ENCODE peak calls at places on chromosomes 13 and 19, in ten cellular contexts. One of them, this sample, is unnamed.

GRCh38 chr19:33731886-33732285 is 64.8 kb upstream of the KCTD15 start:
- DNase-seq in K562: no peak
- DNase-seq in stomach: no peak
- DNase-seq in prostate gland: no peak
- DNase-seq in breast epithelium: no peak
- DNase-seq in GM12892: no peak
- DNase-seq in spleen: peak
- DNase-seq in H1: no peak
- DNase-seq in HCT116: no peak
- DNase-seq in upper lobe of left lung: no peak
- DNase-seq in this sample: no peak

GRCh38 chr19:38388310-38389100 is at the start of gene SPRED3:
- DNase-seq in stomach: peak
- DNase-seq in HCT116: no peak
- DNase-seq in prostate gland: peak
- DNase-seq in K562: peak
- DNase-seq in GM12892: no peak
- DNase-seq in H1: no peak
- DNase-seq in breast epithelium: peak
- DNase-seq in spleen: no peak
- DNase-seq in upper lobe of left lung: peak
- DNase-seq in this sample: no peak

GRCh38 chr13:95153647-95154405 is 147.4 kb downstream of the ABCC4 start:
- DNase-seq in stomach: no peak
- DNase-seq in upper lobe of left lung: no peak
- DNase-seq in H1: peak
- DNase-seq in GM12892: no peak
- DNase-seq in K562: no peak
- DNase-seq in spleen: no peak
- DNase-seq in prostate gland: no peak
- DNase-seq in breast epithelium: no peak
- DNase-seq in HCT116: no peak
- DNase-seq in this sample: no peak

GRCh38 chr19:4866595-4867424 is 657 bp downstream of the PLIN3 start:
- DNase-seq in HCT116: no peak
- DNase-seq in K562: peak
- DNase-seq in prostate gland: peak
- DNase-seq in GM12892: peak
- DNase-seq in spleen: peak
- DNase-seq in breast epithelium: peak
- DNase-seq in H1: no peak
- DNase-seq in upper lobe of left lung: peak
- DNase-seq in stomach: peak
- DNase-seq in this sample: peak

GRCh38 chr19:55493052-55493649 is 4.9 kb downstream of the SSC5D start:
- DNase-seq in upper lobe of left lung: no peak
- DNase-seq in GM12892: no peak
- DNase-seq in HCT116: no peak
- DNase-seq in K562: no peak
- DNase-seq in breast epithelium: no peak
- DNase-seq in prostate gland: no peak
- DNase-seq in H1: no peak
- DNase-seq in stomach: no peak
- DNase-seq in spleen: no peak
- DNase-seq in this sample: no peak

GRCh38 chr13:65881561-65882155 is 1348.5 kb downstream of the PCDH9 start:
- DNase-seq in K562: no peak
- DNase-seq in breast epithelium: no peak
- DNase-seq in HCT116: no peak
- DNase-seq in spleen: no peak
- DNase-seq in prostate gland: no peak
- DNase-seq in H1: no peak
- DNase-seq in stomach: no peak
- DNase-seq in upper lobe of left lung: no peak
- DNase-seq in GM12892: no peak
- DNase-seq in this sample: no peak

GRCh38 chr13:23687614-23688013 is 117.4 kb downstream of the TNFRSF19 start:
- DNase-seq in K562: no peak
- DNase-seq in H1: no peak
- DNase-seq in prostate gland: no peak
- DNase-seq in spleen: no peak
- DNase-seq in GM12892: no peak
- DNase-seq in breast epithelium: no peak
- DNase-seq in HCT116: no peak
- DNase-seq in stomach: no peak
- DNase-seq in upper lobe of left lung: no peak
- DNase-seq in this sample: no peak

GRCh38 chr19:18941628-18942354 is 774 bp upstream of the HOMER3 start:
- DNase-seq in upper lobe of left lung: no peak
- DNase-seq in stomach: no peak
- DNase-seq in HCT116: no peak
- DNase-seq in K562: no peak
- DNase-seq in prostate gland: no peak
- DNase-seq in breast epithelium: no peak
- DNase-seq in H1: no peak
- DNase-seq in spleen: no peak
- DNase-seq in GM12892: no peak
- DNase-seq in this sample: no peak

GRCh38 chr13:33230178-33230881 is 55.2 kb downstream of the STARD13 start:
- DNase-seq in GM12892: no peak
- DNase-seq in spleen: no peak
- DNase-seq in upper lobe of left lung: no peak
- DNase-seq in prostate gland: no peak
- DNase-seq in stomach: no peak
- DNase-seq in HCT116: no peak
- DNase-seq in H1: no peak
- DNase-seq in breast epithelium: no peak
- DNase-seq in K562: no peak
- DNase-seq in this sample: no peak

GRCh38 chr19:4328243-4328990 is 10.2 kb downstream of the STAP2 start:
- DNase-seq in spleen: peak
- DNase-seq in HCT116: peak
- DNase-seq in prostate gland: peak
- DNase-seq in upper lobe of left lung: peak
- DNase-seq in stomach: peak
- DNase-seq in H1: peak
- DNase-seq in K562: peak
- DNase-seq in breast epithelium: peak
- DNase-seq in GM12892: peak
- DNase-seq in this sample: peak

GRCh38 chr19:14114854-14115253 is 2.7 kb downstream of the PRKACA start:
- DNase-seq in HCT116: no peak
- DNase-seq in GM12892: no peak
- DNase-seq in spleen: peak
- DNase-seq in upper lobe of left lung: peak
- DNase-seq in stomach: peak
- DNase-seq in K562: peak
- DNase-seq in breast epithelium: no peak
- DNase-seq in H1: no peak
- DNase-seq in prostate gland: no peak
- DNase-seq in this sample: peak

GRCh38 chr13:44815507-44816074 is 173.7 kb downstream of the NUFIP1 start:
- DNase-seq in upper lobe of left lung: peak
- DNase-seq in HCT116: peak
- DNase-seq in GM12892: no peak
- DNase-seq in H1: peak
- DNase-seq in prostate gland: peak
- DNase-seq in K562: no peak
- DNase-seq in spleen: no peak
- DNase-seq in stomach: no peak
- DNase-seq in breast epithelium: peak
- DNase-seq in this sample: no peak

GRCh38 chr13:51230473-51231105 is 8.4 kb downstream of the FAM124A start:
- DNase-seq in HCT116: no peak
- DNase-seq in K562: no peak
- DNase-seq in prostate gland: peak
- DNase-seq in upper lobe of left lung: peak
- DNase-seq in GM12892: no peak
- DNase-seq in spleen: no peak
- DNase-seq in H1: no peak
- DNase-seq in stomach: peak
- DNase-seq in breast epithelium: peak
- DNase-seq in this sample: no peak

GRCh38 chr13:113656015-113656588 is 1.9 kb downstream of the ATP4B start:
- DNase-seq in stomach: peak
- DNase-seq in GM12892: no peak
- DNase-seq in prostate gland: no peak
- DNase-seq in H1: no peak
- DNase-seq in upper lobe of left lung: peak
- DNase-seq in K562: no peak
- DNase-seq in breast epithelium: no peak
- DNase-seq in spleen: peak
- DNase-seq in HCT116: no peak
- DNase-seq in this sample: peak

GRCh38 chr13:40271931-40272775 is 394.3 kb downstream of the FOXO1 start:
- DNase-seq in HCT116: no peak
- DNase-seq in H1: no peak
- DNase-seq in GM12892: no peak
- DNase-seq in spleen: no peak
- DNase-seq in breast epithelium: peak
- DNase-seq in K562: no peak
- DNase-seq in upper lobe of left lung: no peak
- DNase-seq in prostate gland: peak
- DNase-seq in stomach: peak
- DNase-seq in this sample: peak

GRCh38 chr19:6772028-6772865 is at the start of gene VAV1:
- DNase-seq in prostate gland: peak
- DNase-seq in K562: peak
- DNase-seq in GM12892: peak
- DNase-seq in H1: no peak
- DNase-seq in stomach: peak
- DNase-seq in upper lobe of left lung: peak
- DNase-seq in breast epithelium: no peak
- DNase-seq in HCT116: no peak
- DNase-seq in spleen: peak
- DNase-seq in this sample: peak
- TF ChIP-seq POLR2A in prostate gland: peak
- TF ChIP-seq POLR2A in K562: peak
- TF ChIP-seq POLR2A in GM12892: peak
- TF ChIP-seq POLR2A in H1: no peak
- TF ChIP-seq POLR2A in stomach: no peak
- TF ChIP-seq POLR2A in upper lobe of left lung: peak
- TF ChIP-seq POLR2A in breast epithelium: no peak
- TF ChIP-seq POLR2A in HCT116: no peak
- TF ChIP-seq POLR2A in spleen: peak
- TF ChIP-seq POLR2A in this sample: no peak

GRCh38 chr13:35854286-35854685 is 276.9 kb downstream of the DCLK1 start:
- DNase-seq in stomach: no peak
- DNase-seq in K562: no peak
- DNase-seq in prostate gland: no peak
- DNase-seq in GM12892: no peak
- DNase-seq in H1: no peak
- DNase-seq in spleen: no peak
- DNase-seq in upper lobe of left lung: no peak
- DNase-seq in breast epithelium: no peak
- DNase-seq in HCT116: no peak
- DNase-seq in this sample: no peak

GRCh38 chr13:35857769-35858168 is 273.4 kb downstream of the DCLK1 start:
- DNase-seq in H1: peak
- DNase-seq in prostate gland: no peak
- DNase-seq in breast epithelium: no peak
- DNase-seq in upper lobe of left lung: no peak
- DNase-seq in stomach: no peak
- DNase-seq in K562: no peak
- DNase-seq in spleen: no peak
- DNase-seq in HCT116: no peak
- DNase-seq in GM12892: no peak
- DNase-seq in this sample: no peak

GRCh38 chr13:35856084-35856483 is 275.1 kb downstream of the DCLK1 start:
- DNase-seq in stomach: no peak
- DNase-seq in K562: no peak
- DNase-seq in GM12892: no peak
- DNase-seq in HCT116: no peak
- DNase-seq in breast epithelium: no peak
- DNase-seq in spleen: no peak
- DNase-seq in prostate gland: no peak
- DNase-seq in H1: no peak
- DNase-seq in upper lobe of left lung: no peak
- DNase-seq in this sample: no peak

GRCh38 chr13:35856721-35857346 is 274.3 kb downstream of the DCLK1 start:
- DNase-seq in K562: no peak
- DNase-seq in GM12892: no peak
- DNase-seq in prostate gland: no peak
- DNase-seq in H1: no peak
- DNase-seq in spleen: no peak
- DNase-seq in breast epithelium: no peak
- DNase-seq in upper lobe of left lung: no peak
- DNase-seq in HCT116: no peak
- DNase-seq in stomach: no peak
- DNase-seq in this sample: no peak

GRCh38 chr13:35855531-35856019 is 275.6 kb downstream of the DCLK1 start:
- DNase-seq in K562: no peak
- DNase-seq in H1: peak
- DNase-seq in HCT116: peak
- DNase-seq in upper lobe of left lung: no peak
- DNase-seq in spleen: no peak
- DNase-seq in prostate gland: no peak
- DNase-seq in stomach: no peak
- DNase-seq in breast epithelium: no peak
- DNase-seq in GM12892: no peak
- DNase-seq in this sample: no peak
- TF ChIP-seq POLR2AphosphoS5 in K562: no peak
- TF ChIP-seq POLR2AphosphoS5 in H1: peak
- TF ChIP-seq POLR2AphosphoS5 in HCT116: no peak
- TF ChIP-seq POLR2AphosphoS5 in upper lobe of left lung: no peak
- TF ChIP-seq POLR2AphosphoS5 in spleen: no peak
- TF ChIP-seq POLR2AphosphoS5 in prostate gland: no peak
- TF ChIP-seq POLR2AphosphoS5 in stomach: no peak
- TF ChIP-seq POLR2AphosphoS5 in breast epithelium: no peak
- TF ChIP-seq POLR2AphosphoS5 in GM12892: no peak
- TF ChIP-seq POLR2AphosphoS5 in this sample: no peak

DNA sequence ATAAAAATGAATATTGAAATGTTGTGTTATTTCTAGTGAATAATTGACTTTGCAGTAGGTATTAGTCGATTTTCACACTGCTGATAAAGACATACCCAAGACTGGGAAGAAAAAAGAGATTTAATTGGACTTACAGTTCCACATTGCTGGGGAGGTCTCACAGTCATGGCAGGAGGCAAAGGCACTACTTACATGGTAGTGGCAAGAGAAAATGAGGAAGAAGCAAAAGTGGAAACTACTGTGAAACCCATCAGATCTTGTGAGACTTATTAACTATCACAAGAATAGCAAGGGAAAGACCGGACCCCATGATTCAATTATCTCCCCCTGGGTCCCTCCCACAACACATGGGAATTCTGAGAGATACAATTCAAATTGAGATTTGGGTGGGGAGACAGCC is 9.9 kb upstream of the C5AR2 start:
- DNase-seq in H1: no peak
- DNase-seq in spleen: no peak
- DNase-seq in GM12892: no peak
- DNase-seq in HCT116: no peak
- DNase-seq in K562: no peak
- DNase-seq in breast epithelium: no peak
- DNase-seq in stomach: no peak
- DNase-seq in prostate gland: no peak
- DNase-seq in upper lobe of left lung: no peak
- DNase-seq in this sample: no peak
- TF ChIP-seq POLR2A in H1: no peak
- TF ChIP-seq POLR2A in spleen: no peak
- TF ChIP-seq POLR2A in GM12892: no peak
- TF ChIP-seq POLR2A in HCT116: no peak
- TF ChIP-seq POLR2A in K562: no peak
- TF ChIP-seq POLR2A in breast epithelium: no peak
- TF ChIP-seq POLR2A in stomach: no peak
- TF ChIP-seq POLR2A in prostate gland: no peak
- TF ChIP-seq POLR2A in upper lobe of left lung: peak
- TF ChIP-seq POLR2A in this sample: no peak

GRCh38 chr19:927044-927706 is 1.3 kb downstream of the ARID3A start:
- DNase-seq in breast epithelium: no peak
- DNase-seq in K562: peak
- DNase-seq in stomach: peak
- DNase-seq in HCT116: no peak
- DNase-seq in prostate gland: no peak
- DNase-seq in GM12892: no peak
- DNase-seq in upper lobe of left lung: peak
- DNase-seq in spleen: peak
- DNase-seq in H1: no peak
- DNase-seq in this sample: peak
- TF ChIP-seq POLR2AphosphoS5 in breast epithelium: peak
- TF ChIP-seq POLR2AphosphoS5 in K562: no peak
- TF ChIP-seq POLR2AphosphoS5 in stomach: no peak
- TF ChIP-seq POLR2AphosphoS5 in HCT116: no peak
- TF ChIP-seq POLR2AphosphoS5 in prostate gland: no peak
- TF ChIP-seq POLR2AphosphoS5 in GM12892: no peak
- TF ChIP-seq POLR2AphosphoS5 in upper lobe of left lung: no peak
- TF ChIP-seq POLR2AphosphoS5 in spleen: peak
- TF ChIP-seq POLR2AphosphoS5 in H1: no peak
- TF ChIP-seq POLR2AphosphoS5 in this sample: no peak

This sample was measured in suprapubic skin.